ENCODE peak calls at places on chromosomes 2 and 18, in six cellular contexts. X, E, K, W, T and S are unnamed samples.

GRCh38 chr18:48320639-48320945 is 88.6 kb downstream of the ZBTB7C start:
- DNase-seq in T (no peak), W (no peak), E (no peak), X (no peak), K (no peak), S (no peak)

GRCh38 chr2:66455490-66455889 is 20.6 kb downstream of the MEIS1 start:
- DNase-seq in W (no peak), E (no peak), K (no peak), T (no peak), X (no peak), S (no peak)

GRCh38 chr2:191976436-191976835 is 129.5 kb upstream of the CAVIN2 start:
- DNase-seq in T (no peak), X (no peak), K (no peak), W (no peak), E (no peak), S (peak)

GRCh38 chr2:48824116-48824515 is 68.6 kb upstream of the LHCGR start:
- DNase-seq in E (no peak), K (no peak), T (no peak), W (no peak), X (no peak), S (no peak)

GRCh38 chr2:5587726-5588125 is 104.5 kb upstream of the SOX11 start:
- DNase-seq in K (no peak), T (no peak), X (no peak), E (no peak), W (no peak), S (no peak)

GRCh38 chr2:148963461-148963860 is 75.0 kb upstream of the LYPD6B start:
- DNase-seq in W (no peak), K (no peak), E (no peak), T (no peak), X (no peak), S (no peak)

GRCh38 chr2:24513672-24514071 is 22.6 kb downstream of the NCOA1 start:
- DNase-seq in K (no peak), E (no peak), X (no peak), W (no peak), T (no peak), S (no peak)

GRCh38 chr2:18492721-18493120 is 67.7 kb downstream of the RDH14 start:
- DNase-seq in K (no peak), T (no peak), W (no peak), E (no peak), X (no peak), S (no peak)

GRCh38 chr2:201697899-201698298 is 545 bp downstream of the MPP4 start:
- DNase-seq in W (no peak), K (no peak), E (no peak), T (no peak), X (no peak), S (peak)

GRCh38 chr2:46886268-46887027 is 29.2 kb downstream of the MCFD2 start:
- DNase-seq in T (no peak), W (no peak), X (no peak), K (no peak), E (no peak), S (no peak)

GRCh38 chr2:27077231-27077630 is 1.2 kb upstream of the EMILIN1 start:
- DNase-seq in T (no peak), E (no peak), W (no peak), X (no peak), K (no peak), S (no peak)

GRCh38 chr2:190838492-190838910 is 42.1 kb upstream of the GLS start:
- DNase-seq in T (no peak), W (no peak), E (no peak), K (no peak), X (no peak), S (peak)

GRCh38 chr2:238141541-238142318 is 3.3 kb downstream of the KLHL30 start:
- DNase-seq in K (no peak), X (no peak), W (no peak), T (peak), E (no peak), S (no peak)

GRCh38 chr2:235116885-235117492 is 165.2 kb downstream of the SH3BP4 start:
- DNase-seq in K (no peak), W (no peak), E (no peak), T (peak), X (no peak), S (no peak)

GRCh38 chr2:237653791-237654558 is 26.6 kb downstream of the LRRFIP1 start:
- DNase-seq in X (no peak), E (no peak), T (no peak), W (no peak), K (no peak), S (no peak)

GRCh38 chr2:233084488-233084887 is 24.3 kb downstream of the INPP5D start:
- DNase-seq in X (peak), K (peak), T (no peak), E (peak), W (peak), S (no peak)

GRCh38 chr2:10911291-10912075 is at the start of gene KCNF1:
- DNase-seq in W (no peak), X (peak), T (no peak), K (no peak), E (no peak), S (no peak)

GRCh38 chr18:2882201-2882600 is 35.4 kb downstream of the EMILIN2 start:
- DNase-seq in T (no peak), X (no peak), E (no peak), K (no peak), W (no peak), S (no peak)
- H3K27ac ChIP-seq in T (no peak), X (no peak), E (peak), K (peak), W (no peak), S (peak)

DNA sequence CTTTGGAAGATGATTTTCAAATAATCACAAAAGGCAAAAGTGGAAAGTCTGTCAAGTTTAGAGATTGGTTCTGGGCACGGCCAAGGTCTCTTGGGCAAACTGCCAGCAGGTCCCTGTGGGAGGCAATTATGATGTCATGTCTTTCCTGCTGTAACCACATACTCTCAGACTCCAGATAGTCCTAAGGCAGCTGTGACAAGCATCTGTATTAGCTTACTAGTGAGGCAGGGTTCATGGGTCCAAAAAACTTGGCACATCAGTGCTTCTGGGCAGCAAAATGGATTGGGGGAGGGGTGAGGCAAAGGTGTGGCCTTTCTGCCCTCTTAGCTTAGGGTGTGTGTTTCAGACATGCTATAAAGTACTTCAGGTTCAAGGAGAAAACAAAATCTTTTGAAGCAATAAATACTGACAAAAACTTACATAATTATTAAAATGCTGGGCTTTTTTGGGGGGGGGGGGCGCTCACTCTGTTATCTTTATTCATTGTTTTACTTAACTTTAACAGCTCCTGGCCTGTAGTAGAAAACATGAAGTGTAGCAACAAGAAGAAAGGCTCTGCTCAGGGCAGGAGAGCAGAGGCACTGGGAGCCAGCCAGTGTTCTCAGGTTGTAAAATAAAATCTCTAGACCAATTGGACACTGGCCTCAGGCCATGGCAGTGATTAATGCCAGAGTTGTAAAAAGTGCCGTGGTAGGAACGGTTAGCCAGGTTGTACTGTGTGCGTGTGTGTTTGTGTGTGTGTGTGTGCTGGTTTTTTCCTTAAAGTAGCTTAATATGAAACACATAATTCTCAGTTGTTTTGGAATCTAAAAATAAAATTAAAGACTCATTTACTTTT is 14.3 kb upstream of the TANC1 start:
- DNase-seq in W (no peak), K (peak), E (no peak), X (peak), T (no peak), S (no peak)
- H3K27ac ChIP-seq in W (no peak), K (peak), E (no peak), X (no peak), T (no peak), S (no peak)

GRCh38 chr2:169137924-169138323 is 68.6 kb downstream of the DHRS9 start:
- DNase-seq in W (no peak), E (no peak), K (no peak), X (no peak), T (no peak), S (no peak)
- H3K27ac ChIP-seq in W (no peak), E (no peak), K (no peak), X (no peak), T (no peak), S (no peak)

DNA sequence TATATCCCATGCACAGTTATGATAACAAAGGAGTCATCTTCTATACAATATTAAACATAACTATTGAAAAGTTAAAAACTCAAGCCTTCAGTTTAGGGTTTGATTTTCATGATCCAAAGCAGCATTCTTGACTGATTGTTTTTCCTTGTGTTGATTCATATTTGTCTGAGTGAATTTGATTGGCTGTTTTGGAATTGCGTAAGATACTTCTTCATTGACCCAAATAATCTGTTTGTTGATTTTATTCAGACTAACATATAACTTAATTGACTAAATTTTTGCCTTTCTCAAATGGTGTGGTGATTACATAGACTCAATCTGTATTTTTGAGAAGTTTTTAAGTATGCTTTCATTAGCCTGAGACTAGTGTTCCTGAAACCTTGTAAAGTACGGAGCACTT is 305.7 kb upstream of the TNP1 start:
- DNase-seq in W (no peak), K (no peak), T (no peak), E (no peak), X (no peak), S (no peak)
- H3K27ac ChIP-seq in W (no peak), K (no peak), T (no peak), E (no peak), X (no peak), S (no peak)

GRCh38 chr2:219082332-219082958 is 21.7 kb upstream of the IHH start:
- DNase-seq in K (no peak), W (no peak), E (no peak), T (no peak), X (no peak), S (no peak)
- H3K27ac ChIP-seq in K (no peak), W (no peak), E (no peak), T (no peak), X (no peak), S (no peak)

GRCh38 chr2:68250196-68250595 is 2.1 kb downstream of the PPP3R1 start:
- DNase-seq in W (no peak), K (no peak), X (no peak), E (no peak), T (no peak), S (no peak)
- H3K27ac ChIP-seq in W (peak), K (peak), X (no peak), E (peak), T (no peak), S (no peak)

DNA sequence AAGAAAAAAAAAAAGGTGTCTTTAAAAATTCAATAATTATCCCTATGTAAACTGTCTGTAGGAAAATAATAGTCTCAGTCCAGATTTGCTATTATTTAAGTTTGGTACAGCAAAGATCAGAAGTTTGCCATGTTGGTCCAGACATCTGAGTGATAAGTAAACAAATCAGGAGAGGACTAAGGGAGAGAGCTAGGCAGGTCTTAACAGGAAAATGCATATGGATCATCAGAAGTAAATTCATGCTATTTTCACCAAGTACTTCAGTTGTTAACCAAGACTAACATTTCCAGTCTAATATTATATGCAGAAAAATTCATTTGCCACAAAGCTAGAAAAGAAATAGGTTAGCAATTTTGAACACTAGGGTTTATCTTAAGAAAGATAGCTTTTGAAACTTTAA is 95.0 kb upstream of the STK17B start:
- DNase-seq in T (no peak), E (no peak), K (no peak), W (no peak), X (no peak), S (no peak)
- H3K27ac ChIP-seq in T (no peak), E (no peak), K (no peak), W (no peak), X (no peak), S (no peak)

GRCh38 chr18:30613467-30613801 is 429.1 kb downstream of the DSC3 start:
- DNase-seq in W (no peak), X (no peak), K (no peak), E (no peak), T (no peak), S (no peak)

GRCh38 chr18:30618567-30618966 is 424.0 kb downstream of the DSC3 start:
- DNase-seq in K (no peak), E (no peak), W (no peak), T (no peak), X (no peak), S (no peak)

GRCh38 chr18:30622104-30622503 is 420.4 kb downstream of the DSC3 start:
- DNase-seq in K (no peak), T (no peak), X (no peak), E (no peak), W (no peak), S (no peak)

DNA sequence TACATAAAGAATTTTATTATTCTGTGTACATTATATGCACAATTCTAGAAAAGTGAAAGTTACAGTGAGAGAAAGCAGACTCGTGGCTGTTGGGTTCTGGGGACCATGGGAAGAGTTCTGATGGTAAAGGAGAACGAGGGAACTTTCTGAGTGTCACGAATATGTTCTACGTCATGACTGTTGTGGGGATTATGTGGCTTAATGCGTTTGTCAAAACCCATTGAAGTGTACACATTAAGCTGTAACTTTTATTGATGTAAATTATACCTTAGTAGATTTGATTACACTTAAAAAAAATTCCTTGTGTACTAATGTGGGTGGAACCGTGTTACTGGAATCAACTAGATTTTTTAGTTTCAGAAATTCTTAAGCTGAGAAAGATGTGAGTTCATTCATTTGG is 426.1 kb downstream of the DSC3 start:
- DNase-seq in K (no peak), X (no peak), E (no peak), W (no peak), T (no peak), S (no peak)
- H3K27ac ChIP-seq in K (no peak), X (no peak), E (no peak), W (no peak), T (no peak), S (no peak)